ENCODE peak calls at places on chromosomes 16 and 17, in seven cellular contexts. P is HTR-8/SVneo; G is activated T-helper 1 cell treated with anti-CD3 and anti-CD28 coated beads, Interleukin-12 subunit alpha, Interleukin-12 subunit beta, Interleukin-2, Interleukin-4 antibody, amounts not matched to agents 30 ng/mL and 10 ng/mL and 1 ng/mL, durations not matched to agents 14 hours and 24 hours and 36 hours; N is activated CD8-positive, alpha-beta memory T cell treated with anti-CD3 and anti-CD28 coated beads for 1 hour; H is uterus; R is lung microvascular endothelial cell; B is GM23248. K is an unnamed sample.

GRCh38 chr17:74008196-74008595 is 195.3 kb upstream of the RPL38 start:
- DNase-seq in P (no peak), G (no peak), N (no peak), H (no peak), R (peak; percentile 12), B (peak; percentile 11), K (peak; percentile 52)

GRCh38 chr16:31715915-31716314 is 157.7 kb upstream of the ZNF267 start:
- DNase-seq in P (no peak), G (no peak), N (no peak), H (no peak), R (no peak), B (no peak), K (no peak)

GRCh38 chr16:15682105-15682570 is 32.1 kb downstream of the NDE1 start:
- DNase-seq in P (peak; percentile 32), G (peak; percentile 25), N (no peak), H (no peak), R (peak; percentile 82), B (peak; percentile 91), K (peak; percentile 51)

GRCh38 chr16:54048994-54049929 is 237.3 kb downstream of the IRX3 start:
- DNase-seq in P (no peak), G (no peak), N (no peak), H (no peak), R (no peak), B (no peak), K (no peak)

GRCh38 chr17:19460695-19461094 is 49.7 kb downstream of the RNF112 start:
- DNase-seq in P (no peak), G (no peak), N (no peak), H (peak; percentile 74), R (peak; percentile 41), B (peak; percentile 24), K (no peak)

GRCh38 chr17:77391668-77392375 is 251.1 kb downstream of the SEC14L1 start:
- DNase-seq in P (peak; percentile 83), G (peak; percentile 61), N (no peak), H (peak; percentile 73), R (peak; percentile 65), B (peak; percentile 98), K (peak; percentile 83)

GRCh38 chr16:82915139-82915824 is 288.5 kb downstream of the CDH13 start:
- DNase-seq in P (no peak), G (no peak), N (no peak), H (no peak), R (no peak), B (no peak), K (no peak)

GRCh38 chr17:59388070-59388556 is 56.7 kb downstream of the YPEL2 start:
- DNase-seq in P (no peak), G (no peak), N (no peak), H (no peak), R (no peak), B (no peak), K (no peak)

GRCh38 chr17:76122411-76123126 is 18.5 kb downstream of the FOXJ1 start:
- DNase-seq in P (no peak), G (no peak), N (no peak), H (no peak), R (no peak), B (no peak), K (no peak)

GRCh38 chr16:11252482-11252931 is 3.5 kb downstream of the SOCS1 start:
- DNase-seq in P (no peak), G (no peak), N (no peak), H (no peak), R (no peak), B (no peak), K (peak; percentile 34)